ENCODE peak calls at places on chromosomes 6 and 20, in five cellular contexts. F is nucleus accumbens; S is effector CD8-positive, alpha-beta T cell; T is ovary; K is stimulated activated CD4-positive, alpha-beta T cell treated with anti-CD3 and anti-CD28 coated beads, TNF-alpha, amount 100 ng/mL, for 1 hour. G is an unnamed sample.

GRCh38 chr6:20657274-20657800 is 123.1 kb downstream of the CDKAL1 start:
- DNase-seq in F (no peak), T (no peak), K (no peak), S (no peak), G (no peak)

GRCh38 chr6:127146935-127147334 is 28.5 kb downstream of the RSPO3 start:
- DNase-seq in S (no peak), T (no peak), K (no peak), F (no peak), G (no peak)

GRCh38 chr6:1383729-1384548 is 5.4 kb upstream of the FOXF2 start:
- DNase-seq in S (no peak), K (no peak), F (no peak), T (no peak), G (no peak)

GRCh38 chr6:53985361-53985760 is 125.9 kb upstream of the MLIP start:
- DNase-seq in T (no peak), F (no peak), K (no peak), S (no peak), G (no peak)

GRCh38 chr6:37019065-37019450 is 13.6 kb downstream of the FGD2 start:
- DNase-seq in S (no peak), K (no peak), F (no peak), T (no peak), G (no peak)

GRCh38 chr20:7516631-7517051 is 423.6 kb downstream of the HAO1 start:
- DNase-seq in S (no peak), K (no peak), F (no peak), T (no peak), G (no peak)

GRCh38 chr6:6811151-6812002 is 222.9 kb downstream of the LY86 start:
- DNase-seq in T (peak), K (no peak), S (peak), F (no peak), G (peak)

GRCh38 chr20:37562695-37563480 is 35.2 kb upstream of the BLCAP start:
- DNase-seq in F (no peak), T (no peak), S (no peak), K (no peak), G (no peak)

GRCh38 chr20:57899554-57899953 is 189.7 kb upstream of the PMEPA1 start:
- DNase-seq in T (no peak), K (no peak), F (no peak), S (no peak), G (no peak)

GRCh38 chr20:6636209-6637159 is 131.0 kb upstream of the BMP2 start:
- DNase-seq in K (no peak), S (no peak), F (no peak), T (no peak), G (peak)

GRCh38 chr6:154773610-154774089 is 40.4 kb downstream of the SCAF8 start:
- DNase-seq in F (no peak), K (no peak), T (no peak), S (no peak), G (no peak)

GRCh38 chr6:17705778-17706579 is 746 bp downstream of the NUP153 start:
- DNase-seq in S (peak), F (no peak), T (peak), K (peak), G (peak)

GRCh38 chr6:84568971-84569370 is 195.4 kb downstream of the TBX18 start:
- DNase-seq in F (no peak), T (no peak), S (no peak), K (no peak), G (no peak)

GRCh38 chr6:70150521-70150920 is 152.4 kb downstream of the COL9A1 start:
- DNase-seq in F (no peak), T (no peak), K (no peak), S (no peak), G (no peak)

GRCh38 chr6:75210885-75211739 is 5.3 kb upstream of the COL12A1 start:
- DNase-seq in F (no peak), T (peak), S (peak), K (no peak), G (peak)

GRCh38 chr6:151914475-151914874 is 107.0 kb downstream of the ESR1 start:
- DNase-seq in K (no peak), T (no peak), F (no peak), S (no peak), G (no peak)

GRCh38 chr6:170523256-170524187 is 29.6 kb downstream of the PSMB1 start:
- DNase-seq in S (no peak), F (no peak), T (no peak), K (no peak), G (no peak)

GRCh38 chr6:144334150-144334708 is 49.1 kb downstream of the UTRN start:
- DNase-seq in F (no peak), S (peak), K (peak), T (no peak), G (peak)

GRCh38 chr6:136501514-136501913 is 48.7 kb downstream of the MAP7 start:
- DNase-seq in F (no peak), S (no peak), K (no peak), T (no peak), G (no peak)

GRCh38 chr6:79861023-79861422 is 86.3 kb downstream of the ELOVL4 start:
- DNase-seq in T (no peak), K (no peak), F (no peak), S (no peak), G (peak)

G was measured in upper lobe of left lung.